ENCODE peak calls at places on chromosomes 11 and 22, in four cellular contexts. B is astrocyte of the spinal cord, W is SK-N-SH, Y is right lobe of liver. C is an unnamed sample.

GRCh38 chr11:66510271-66510989 is at the start of gene BBS1:
- DNase-seq in B (peak; percentile 76), W (peak; percentile 92), Y (peak; percentile 86), C (peak; percentile 96)

GRCh38 chr22:24772493-24773220 is 1.9 kb downstream of the PIWIL3 start:
- DNase-seq in B (peak; percentile 29), W (peak; percentile 70), Y (no peak), C (no peak)

GRCh38 chr11:27012254-27012921 is 18.5 kb downstream of the FIBIN start:
- DNase-seq in B (peak; percentile 89), W (peak; percentile 19), Y (no peak), C (no peak)

GRCh38 chr11:122754553-122755322 is 83.6 kb upstream of the CRTAM start:
- DNase-seq in B (no peak), W (no peak), Y (no peak), C (no peak)

GRCh38 chr11:20161230-20161918 is 1.1 kb upstream of the DBX1 start:
- DNase-seq in B (no peak), W (peak; percentile 89), Y (no peak), C (no peak)

GRCh38 chr11:58392741-58393140 is 13.9 kb downstream of the OR5B3 start:
- DNase-seq in B (no peak), W (no peak), Y (no peak), C (no peak)

GRCh38 chr22:35587447-35587870 is 29.7 kb downstream of the MB start:
- DNase-seq in B (no peak), W (peak; percentile 86), Y (peak; percentile 86), C (no peak)

GRCh38 chr22:43085658-43086606 is 3.3 kb downstream of the TTLL1 start:
- DNase-seq in B (no peak), W (no peak), Y (no peak), C (no peak)

GRCh38 chr11:123560001-123560400 is 94.4 kb downstream of the SCN3B start:
- DNase-seq in B (peak; percentile 60), W (peak; percentile 72), Y (no peak), C (no peak)

GRCh38 chr11:64858467-64859401 is 14.3 kb upstream of the CDC42BPG start:
- DNase-seq in B (no peak), W (no peak), Y (no peak), C (peak; percentile 78)

GRCh38 chr22:41574847-41575381 is 14.1 kb downstream of the CSDC2 start:
- DNase-seq in B (no peak), W (no peak), Y (peak; percentile 45), C (no peak)

GRCh38 chr11:69881467-69882269 is 62.5 kb upstream of the FGF3 start:
- DNase-seq in B (no peak), W (no peak), Y (peak; percentile 14), C (peak; percentile 79)
- TF ChIP-seq CTCF in B (no peak), W (no peak), Y (no peak), C (peak; percentile 46)

DNA sequence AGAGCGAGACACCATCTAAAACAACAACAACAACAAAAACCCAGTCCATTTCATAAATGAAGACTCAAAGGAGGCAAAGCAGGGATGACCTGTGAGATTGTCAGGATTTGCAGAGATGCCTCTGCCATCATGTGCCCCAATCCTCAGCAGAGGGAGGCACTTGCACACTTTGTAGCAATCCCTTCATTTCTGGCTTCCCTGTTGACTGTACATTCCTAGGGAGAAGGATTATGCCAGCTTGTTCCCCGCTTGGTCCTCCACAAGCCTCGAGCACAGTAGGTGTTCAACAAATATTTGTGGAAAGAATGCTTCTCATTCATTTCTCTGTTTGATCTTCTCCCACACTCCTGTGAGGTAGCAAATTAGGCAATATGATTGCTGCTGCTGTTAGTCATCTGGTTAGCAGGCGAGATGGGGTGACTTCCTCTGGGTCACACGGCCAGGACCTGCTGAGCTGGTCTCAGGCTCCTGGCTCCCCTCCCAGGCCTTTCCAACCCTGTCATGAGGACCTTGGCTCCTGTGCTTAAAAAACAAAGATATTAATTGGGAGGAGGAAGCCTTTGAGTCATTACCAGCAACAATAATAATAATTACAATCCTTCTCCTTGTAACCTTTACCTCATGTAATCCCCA is 34.1 kb downstream of the LIF start:
- DNase-seq in B (peak; percentile 94), W (peak; percentile 30), Y (peak; percentile 89), C (peak; percentile 28)
- TF ChIP-seq CTCF in B (peak; percentile 27), W (no peak), Y (no peak), C (peak; percentile 68)

GRCh38 chr11:94602430-94603372 is 35.5 kb downstream of the PIWIL4 start:
- DNase-seq in B (peak; percentile 86), W (no peak), Y (peak; percentile 80), C (no peak)
- TF ChIP-seq CTCF in B (peak; percentile 62), W (no peak), Y (peak; percentile 52), C (no peak)

DNA sequence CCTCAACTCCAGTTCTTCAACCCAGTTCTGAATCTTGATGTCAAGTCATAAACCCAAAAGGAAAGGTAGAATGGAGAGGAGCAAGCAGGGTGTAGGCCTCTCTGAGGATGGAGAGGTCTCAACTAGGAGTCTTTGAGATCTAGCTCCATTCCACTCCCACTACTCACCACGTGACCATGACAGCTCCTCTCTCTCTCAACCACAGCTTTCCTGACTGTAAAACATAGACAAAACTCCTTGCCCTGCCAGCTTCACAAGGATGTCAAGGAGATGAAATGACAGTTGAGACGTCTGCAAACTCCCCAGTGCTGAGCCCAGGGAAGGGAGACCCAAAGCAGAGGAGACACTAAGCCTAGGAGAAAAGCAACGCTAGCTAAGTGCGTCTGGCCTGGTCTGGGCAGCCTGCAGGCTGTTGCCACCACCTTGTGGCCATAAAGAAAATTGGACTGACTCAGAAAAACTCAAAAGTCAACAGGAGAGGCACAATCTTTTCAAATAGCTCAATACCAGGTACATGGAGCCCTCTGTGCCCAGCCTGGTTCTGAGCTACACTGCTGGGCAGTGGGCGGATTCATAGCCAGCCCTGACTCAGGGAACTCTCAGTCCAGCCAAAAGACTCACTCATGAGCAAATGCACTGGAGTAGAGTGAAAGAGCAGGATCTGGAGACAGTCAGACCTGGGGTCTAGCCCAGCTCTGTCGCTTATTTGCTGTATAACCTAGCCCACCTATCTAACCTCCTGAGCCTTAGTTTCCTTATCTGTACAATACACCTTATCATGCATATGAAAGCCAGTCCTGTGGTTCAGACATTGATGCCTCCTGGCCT is 3.4 kb downstream of the CLPB start:
- DNase-seq in B (peak; percentile 67), W (peak; percentile 74), Y (no peak), C (no peak)
- TF ChIP-seq CTCF in B (peak; percentile 71), W (peak; percentile 91), Y (peak; percentile 62), C (peak; percentile 88)

GRCh38 chr22:50148166-50148500 is 22.4 kb upstream of the PANX2 start:
- DNase-seq in B (no peak), W (no peak), Y (no peak), C (no peak)
- TF ChIP-seq CTCF in B (no peak), W (no peak), Y (no peak), C (no peak)

DNA sequence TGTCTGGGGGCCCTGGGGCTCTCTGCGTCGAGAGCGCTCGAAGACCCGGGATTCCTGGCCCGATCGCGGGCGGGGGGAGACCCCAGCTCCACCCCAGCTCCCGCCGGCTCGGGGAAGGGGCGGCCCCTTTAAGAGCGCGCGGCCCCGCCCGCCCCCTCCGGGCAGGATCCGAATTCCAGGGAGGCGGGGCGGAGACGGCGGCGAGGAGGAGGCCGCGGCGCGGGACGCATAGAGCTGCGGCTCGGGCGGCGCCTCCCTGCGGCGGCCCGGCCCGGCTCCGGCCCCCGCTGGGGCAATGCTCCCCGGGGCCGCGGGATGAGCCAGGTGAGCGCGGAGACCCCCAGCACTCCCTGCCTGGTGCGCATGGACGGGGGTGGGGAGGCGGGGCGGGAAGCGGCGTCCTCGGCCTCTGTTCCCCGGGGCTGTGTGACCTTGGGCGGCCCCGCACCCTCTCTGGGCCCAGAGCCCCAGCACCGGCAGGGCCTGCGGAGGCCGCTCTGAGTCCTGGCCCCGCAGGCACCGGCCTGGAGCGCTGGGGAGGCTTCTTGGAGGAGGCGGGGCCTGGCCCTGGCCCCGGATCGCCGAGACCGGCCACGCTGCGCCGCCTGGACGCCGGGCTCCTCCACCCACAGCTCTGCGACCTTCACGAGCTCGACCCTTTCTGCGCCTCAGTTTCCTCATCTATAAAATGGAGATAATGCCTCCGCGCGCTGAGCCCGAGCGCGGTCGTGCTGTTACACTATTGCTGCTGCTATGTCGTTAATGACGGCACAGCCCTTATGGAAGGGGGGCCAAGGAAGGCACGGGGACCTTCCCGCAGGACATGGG is 594 bp downstream of the GAS2L1 start:
- DNase-seq in B (peak; percentile 83), W (peak; percentile 93), Y (peak; percentile 89), C (no peak)
- TF ChIP-seq CTCF in B (no peak), W (peak; percentile 15), Y (no peak), C (no peak)

GRCh38 chr11:120667281-120667680 is 155.7 kb downstream of the GRIK4 start:
- DNase-seq in B (no peak), W (no peak), Y (no peak), C (no peak)

GRCh38 chr11:120663142-120663541 is 151.6 kb downstream of the GRIK4 start:
- DNase-seq in B (no peak), W (no peak), Y (no peak), C (no peak)

GRCh38 chr11:120667934-120668333 is 156.4 kb downstream of the GRIK4 start:
- DNase-seq in B (no peak), W (no peak), Y (no peak), C (no peak)

GRCh38 chr11:120662071-120662611 is 150.6 kb downstream of the GRIK4 start:
- DNase-seq in B (no peak), W (no peak), Y (no peak), C (no peak)

DNA sequence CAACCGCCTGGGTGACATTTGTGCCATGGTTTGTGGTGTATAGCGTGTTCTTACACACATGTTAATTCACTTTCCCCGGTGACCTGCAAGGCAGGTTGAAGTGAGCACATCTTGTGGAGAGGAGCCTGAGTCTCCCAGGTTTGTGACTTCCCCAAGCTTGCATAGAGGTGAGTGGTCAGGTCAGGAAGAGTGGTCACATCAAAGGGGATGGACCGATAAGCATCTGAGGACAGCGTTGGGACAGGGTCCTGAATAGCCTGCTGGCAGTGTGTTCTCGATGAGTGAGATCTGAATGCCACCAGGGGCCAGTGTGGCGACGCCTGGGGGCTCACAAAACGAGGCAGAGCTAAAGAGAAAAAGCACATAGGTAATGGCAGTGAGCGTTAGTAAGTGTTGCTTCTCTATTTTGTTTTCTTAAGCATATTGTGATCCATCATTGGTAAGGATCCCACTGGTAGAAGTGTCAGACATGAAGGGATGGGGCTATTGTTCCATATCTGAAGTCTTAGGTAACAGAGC is 154.6 kb downstream of the GRIK4 start:
- DNase-seq in B (no peak), W (no peak), Y (no peak), C (no peak)
- TF ChIP-seq CTCF in B (no peak), W (no peak), Y (no peak), C (no peak)

DNA sequence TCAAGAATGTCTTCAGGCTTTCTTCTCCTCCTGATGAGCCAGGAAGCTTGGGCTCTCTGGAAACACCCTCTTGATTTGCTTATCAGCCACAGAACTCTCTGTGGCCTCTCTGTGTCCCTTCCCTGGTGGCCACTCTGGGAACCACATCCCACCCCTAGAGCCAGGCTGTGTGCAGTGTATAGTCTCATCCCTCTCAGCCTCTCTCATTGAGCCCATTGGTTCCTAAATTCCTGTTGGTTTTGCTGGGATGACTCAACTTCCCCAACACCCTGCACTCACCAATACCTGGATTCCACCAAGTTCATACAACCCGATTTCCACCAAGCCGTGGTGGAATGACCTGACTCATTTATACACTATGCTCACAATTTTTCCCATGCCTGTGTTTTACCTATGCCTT is 5.2 kb downstream of the IRAG1 start:
- DNase-seq in B (peak; percentile 18), W (no peak), Y (no peak), C (no peak)
- TF ChIP-seq CTCF in B (peak; percentile 33), W (peak; percentile 34), Y (no peak), C (peak; percentile 46)

C was measured in chondrocyte.